ENCODE peak calls at places on chromosome 19, in ten cellular contexts. C is H1; F is CD8-positive, alpha-beta memory T cell; Q is CD4-positive, CD25-positive, alpha-beta regulatory T cell; O is astrocyte; S is A673; D is neuronal stem cell; W is fibroblast of lung; A is PC-3; J is choroid plexus epithelial cell. I is an unnamed sample.

GRCh38 chr19:47598407-47599349 is 10.3 kb upstream of the BICRA start:
- DNase-seq in C (peak), F (no peak), Q (no peak), O (peak), S (peak), D (peak), W (peak), A (peak), J (peak), I (peak)

GRCh38 chr19:55485439-55486011 is 537 bp downstream of the NAT14 start:
- DNase-seq in C (peak), F (no peak), Q (no peak), O (no peak), S (no peak), D (no peak), W (no peak), A (no peak), J (no peak), I (no peak)

GRCh38 chr19:41570639-41571112 is 5.3 kb upstream of the CEACAM21 start:
- DNase-seq in C (peak), F (peak), Q (peak), O (peak), S (peak), D (peak), W (peak), A (peak), J (peak), I (peak)

GRCh38 chr19:57841364-57841763 is 8.3 kb upstream of the ZNF587 start:
- DNase-seq in C (no peak), F (no peak), Q (no peak), O (no peak), S (no peak), D (no peak), W (no peak), A (no peak), J (peak), I (no peak)

GRCh38 chr19:5143471-5144411 is 174.8 kb downstream of the KDM4B start:
- DNase-seq in C (no peak), F (no peak), Q (no peak), O (no peak), S (no peak), D (no peak), W (no peak), A (no peak), J (no peak), I (no peak)

GRCh38 chr19:30349131-30349730 is 23.0 kb upstream of the ZNF536 start:
- DNase-seq in C (no peak), F (no peak), Q (no peak), O (no peak), S (no peak), D (no peak), W (no peak), A (no peak), J (no peak), I (no peak)

GRCh38 chr19:16366433-16367268 is 42.0 kb downstream of the KLF2 start:
- DNase-seq in C (no peak), F (no peak), Q (peak), O (no peak), S (no peak), D (no peak), W (no peak), A (no peak), J (no peak), I (no peak)

GRCh38 chr19:54551293-54551692 is 22.3 kb upstream of the LILRA2 start:
- DNase-seq in C (no peak), F (peak), Q (no peak), O (no peak), S (no peak), D (no peak), W (no peak), A (no peak), J (no peak), I (no peak)

GRCh38 chr19:751501-752341 is 809 bp downstream of the MISP start:
- DNase-seq in C (no peak), F (no peak), Q (no peak), O (peak), S (no peak), D (no peak), W (peak), A (peak), J (peak), I (peak)

GRCh38 chr19:46834984-46835383 is 15.7 kb downstream of the AP2S1 start:
- DNase-seq in C (no peak), F (no peak), Q (no peak), O (no peak), S (no peak), D (no peak), W (no peak), A (no peak), J (no peak), I (no peak)

GRCh38 chr19:19459099-19459498 is 53.6 kb downstream of the GATAD2A start:
- DNase-seq in C (no peak), F (no peak), Q (peak), O (peak), S (no peak), D (no peak), W (no peak), A (no peak), J (peak), I (no peak)

GRCh38 chr19:17467471-17468301 is 2.6 kb upstream of the SLC27A1 start:
- DNase-seq in C (no peak), F (no peak), Q (no peak), O (no peak), S (no peak), D (no peak), W (no peak), A (no peak), J (no peak), I (no peak)

GRCh38 chr19:1236566-1236965 is 1.2 kb downstream of the CBARP start:
- DNase-seq in C (peak), F (no peak), Q (no peak), O (no peak), S (no peak), D (no peak), W (no peak), A (no peak), J (no peak), I (no peak)

GRCh38 chr19:973726-974563 is 10.2 kb upstream of the WDR18 start:
- DNase-seq in C (no peak), F (no peak), Q (no peak), O (no peak), S (no peak), D (no peak), W (no peak), A (no peak), J (no peak), I (no peak)

GRCh38 chr19:54160182-54160811 is 776 bp upstream of the LENG1 start:
- DNase-seq in C (peak), F (no peak), Q (no peak), O (no peak), S (peak), D (no peak), W (peak), A (peak), J (peak), I (no peak)

GRCh38 chr19:13996928-13997636 is 9.0 kb downstream of the RFX1 start:
- DNase-seq in C (no peak), F (no peak), Q (no peak), O (no peak), S (no peak), D (no peak), W (no peak), A (no peak), J (no peak), I (no peak)

GRCh38 chr19:16627928-16628182 is 149 bp downstream of the MED26 start:
- DNase-seq in C (no peak), F (no peak), Q (no peak), O (no peak), S (no peak), D (no peak), W (no peak), A (no peak), J (no peak), I (no peak)

GRCh38 chr19:46830864-46831263 is 19.8 kb downstream of the AP2S1 start:
- DNase-seq in C (no peak), F (no peak), Q (no peak), O (no peak), S (no peak), D (no peak), W (no peak), A (no peak), J (no peak), I (no peak)

GRCh38 chr19:33407716-33408115 is 34.2 kb downstream of the CEBPG start:
- DNase-seq in C (no peak), F (no peak), Q (no peak), O (no peak), S (no peak), D (no peak), W (no peak), A (no peak), J (no peak), I (no peak)

GRCh38 chr19:56076413-56076998 is 44.6 kb downstream of the ZNF787 start:
- DNase-seq in C (peak), F (peak), Q (peak), O (no peak), S (peak), D (peak), W (peak), A (peak), J (peak), I (peak)

GRCh38 chr19:29285878-29286277 is 72.9 kb upstream of the UQCRFS1 start:
- DNase-seq in C (peak), F (no peak), Q (no peak), O (no peak), S (no peak), D (peak), W (no peak), A (no peak), J (no peak), I (peak)

GRCh38 chr19:328025-328505 is 16.5 kb downstream of the MIER2 start:
- DNase-seq in C (no peak), F (no peak), Q (no peak), O (no peak), S (no peak), D (no peak), W (no peak), A (no peak), J (peak), I (no peak)

GRCh38 chr19:51980116-51980736 is 6.4 kb downstream of the ZNF350 start:
- DNase-seq in C (no peak), F (no peak), Q (no peak), O (no peak), S (no peak), D (no peak), W (no peak), A (no peak), J (peak), I (peak)

GRCh38 chr19:1396768-1397679 is 4.3 kb downstream of the GAMT start:
- DNase-seq in C (no peak), F (no peak), Q (no peak), O (no peak), S (no peak), D (no peak), W (no peak), A (no peak), J (no peak), I (no peak)

GRCh38 chr19:5137571-5138124 is 168.7 kb downstream of the KDM4B start:
- DNase-seq in C (peak), F (no peak), Q (no peak), O (no peak), S (no peak), D (no peak), W (no peak), A (no peak), J (no peak), I (no peak)

GRCh38 chr19:45475537-45476348 is 7.9 kb downstream of the FOSB start:
- DNase-seq in C (no peak), F (no peak), Q (no peak), O (no peak), S (no peak), D (no peak), W (no peak), A (no peak), J (no peak), I (peak)

GRCh38 chr19:3604987-3605343 is 1.7 kb downstream of the TBXA2R start:
- DNase-seq in C (no peak), F (no peak), Q (peak), O (no peak), S (no peak), D (no peak), W (no peak), A (no peak), J (no peak), I (no peak)

GRCh38 chr19:3606174-3606689 is 443 bp downstream of the TBXA2R start:
- DNase-seq in C (peak), F (peak), Q (peak), O (no peak), S (no peak), D (no peak), W (no peak), A (peak), J (no peak), I (no peak)

GRCh38 chr19:3605770-3606169 is 905 bp downstream of the TBXA2R start:
- DNase-seq in C (no peak), F (no peak), Q (no peak), O (no peak), S (no peak), D (no peak), W (no peak), A (no peak), J (no peak), I (no peak)

GRCh38 chr19:3604227-3604986 is 2.3 kb downstream of the TBXA2R start:
- DNase-seq in C (no peak), F (no peak), Q (no peak), O (no peak), S (no peak), D (no peak), W (no peak), A (no peak), J (no peak), I (no peak)

GRCh38 chr19:3605361-3605760 is 1.3 kb downstream of the TBXA2R start:
- DNase-seq in C (no peak), F (no peak), Q (no peak), O (no peak), S (no peak), D (no peak), W (no peak), A (no peak), J (no peak), I (no peak)
- H3K4me3 ChIP-seq in C (no peak), F (peak), Q (no peak), O (peak), S (no peak), D (no peak), W (no peak), A (peak), J (peak), I (no peak)

GRCh38 chr19:48741222-48741999 is 1.0 kb upstream of the RASIP1 start:
- DNase-seq in C (peak), F (no peak), Q (peak), O (no peak), S (peak), D (no peak), W (no peak), A (no peak), J (no peak), I (peak)
- H3K4me3 ChIP-seq in C (no peak), F (no peak), Q (no peak), O (no peak), S (no peak), D (no peak), W (no peak), A (no peak), J (no peak), I (no peak)

GRCh38 chr19:49086296-49086695 is 1.0 kb downstream of the SNRNP70 start:
- DNase-seq in C (no peak), F (no peak), Q (no peak), O (no peak), S (no peak), D (no peak), W (no peak), A (no peak), J (no peak), I (no peak)

GRCh38 chr19:49094505-49095482 is 9.5 kb downstream of the SNRNP70 start:
- DNase-seq in C (no peak), F (no peak), Q (no peak), O (no peak), S (no peak), D (no peak), W (no peak), A (no peak), J (no peak), I (no peak)

GRCh38 chr19:49085868-49086232 is 599 bp downstream of the SNRNP70 start:
- DNase-seq in C (peak), F (no peak), Q (no peak), O (no peak), S (no peak), D (no peak), W (no peak), A (no peak), J (peak), I (no peak)

GRCh38 chr19:49092686-49093085 is 7.4 kb downstream of the SNRNP70 start:
- DNase-seq in C (no peak), F (no peak), Q (no peak), O (no peak), S (no peak), D (no peak), W (no peak), A (no peak), J (no peak), I (no peak)

GRCh38 chr19:49091391-49092038 is 6.3 kb downstream of the SNRNP70 start:
- DNase-seq in C (no peak), F (no peak), Q (no peak), O (no peak), S (no peak), D (no peak), W (no peak), A (no peak), J (no peak), I (no peak)
- H3K4me3 ChIP-seq in C (no peak), F (no peak), Q (no peak), O (no peak), S (no peak), D (no peak), W (no peak), A (no peak), J (no peak), I (no peak)

DNA sequence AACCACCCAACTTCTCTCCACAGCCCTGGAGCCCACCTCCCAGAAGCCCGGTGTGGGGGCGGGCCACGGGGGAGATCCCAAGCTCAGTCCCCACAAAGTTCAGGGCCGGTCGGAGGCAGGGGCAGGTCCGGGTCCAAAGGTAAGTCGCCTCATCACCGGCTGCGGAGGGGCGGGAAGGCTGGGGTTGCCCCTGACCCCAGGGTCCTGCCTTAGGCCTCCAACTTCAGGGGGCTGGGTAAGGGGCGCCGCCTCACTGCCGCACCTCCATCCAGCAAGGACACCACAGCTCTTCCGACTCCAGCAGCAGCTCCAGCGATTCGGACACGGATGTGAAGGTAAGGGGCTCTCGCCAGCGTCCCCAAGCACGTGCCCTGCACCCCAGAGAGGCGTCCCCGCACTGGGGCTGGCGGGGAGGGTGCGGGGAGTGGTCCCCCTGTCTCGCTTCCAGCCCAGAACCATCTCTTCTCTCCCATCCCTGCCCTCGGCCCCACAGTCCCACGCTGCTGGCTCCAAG is 358 bp downstream of the C19orf33 start:
- DNase-seq in C (peak), F (no peak), Q (no peak), O (no peak), S (no peak), D (no peak), W (no peak), A (no peak), J (no peak), I (no peak)
- H3K4me3 ChIP-seq in C (peak), F (no peak), Q (no peak), O (no peak), S (no peak), D (no peak), W (no peak), A (peak), J (no peak), I (peak)